ENCODE peak calls at places on chromosomes 1 and 21, in six cellular contexts. One of them, this sample, is unnamed.

GRCh38 chr1:214551436-214552173 is at the start of gene PTPN14:
- DNase-seq in transverse colon: peak
- DNase-seq in NCI-H1436: peak
- DNase-seq in AG04450: peak
- DNase-seq in neural crest cell: peak
- DNase-seq in RCC 7860: peak
- DNase-seq in this sample: no peak

GRCh38 chr1:2821970-2822620 is 20.6 kb upstream of the TTC34 start:
- DNase-seq in transverse colon: peak
- DNase-seq in NCI-H1436: no peak
- DNase-seq in AG04450: no peak
- DNase-seq in neural crest cell: no peak
- DNase-seq in RCC 7860: no peak
- DNase-seq in this sample: no peak

GRCh38 chr21:44738621-44739020 is 27.2 kb upstream of the TSPEAR start:
- DNase-seq in transverse colon: no peak
- DNase-seq in NCI-H1436: no peak
- DNase-seq in AG04450: no peak
- DNase-seq in neural crest cell: no peak
- DNase-seq in RCC 7860: no peak
- DNase-seq in this sample: no peak

GRCh38 chr1:3444736-3445135 is 9.7 kb upstream of the ARHGEF16 start:
- DNase-seq in transverse colon: no peak
- DNase-seq in NCI-H1436: no peak
- DNase-seq in AG04450: no peak
- DNase-seq in neural crest cell: no peak
- DNase-seq in RCC 7860: no peak
- DNase-seq in this sample: no peak

GRCh38 chr1:53449026-53449425 is 10.2 kb upstream of the DMRTB1 start:
- DNase-seq in transverse colon: no peak
- DNase-seq in NCI-H1436: no peak
- DNase-seq in AG04450: peak
- DNase-seq in neural crest cell: no peak
- DNase-seq in RCC 7860: no peak
- DNase-seq in this sample: peak

GRCh38 chr1:33383489-33383888 is 47.4 kb downstream of the PHC2 start:
- DNase-seq in transverse colon: no peak
- DNase-seq in NCI-H1436: no peak
- DNase-seq in AG04450: no peak
- DNase-seq in neural crest cell: no peak
- DNase-seq in RCC 7860: no peak
- DNase-seq in this sample: no peak

GRCh38 chr1:156480411-156481192 is 20.0 kb downstream of the MEF2D start:
- DNase-seq in transverse colon: peak
- DNase-seq in NCI-H1436: no peak
- DNase-seq in AG04450: no peak
- DNase-seq in neural crest cell: peak
- DNase-seq in RCC 7860: no peak
- DNase-seq in this sample: no peak

GRCh38 chr1:59150537-59151386 is 146.1 kb upstream of the FGGY start:
- DNase-seq in transverse colon: peak
- DNase-seq in NCI-H1436: no peak
- DNase-seq in AG04450: peak
- DNase-seq in neural crest cell: no peak
- DNase-seq in RCC 7860: peak
- DNase-seq in this sample: peak

GRCh38 chr1:47805826-47806450 is 191.2 kb downstream of the TRABD2B start:
- DNase-seq in transverse colon: no peak
- DNase-seq in NCI-H1436: no peak
- DNase-seq in AG04450: no peak
- DNase-seq in neural crest cell: no peak
- DNase-seq in RCC 7860: no peak
- DNase-seq in this sample: no peak

GRCh38 chr1:59703226-59703917 is 111.4 kb upstream of the HOOK1 start:
- DNase-seq in transverse colon: no peak
- DNase-seq in NCI-H1436: no peak
- DNase-seq in AG04450: no peak
- DNase-seq in neural crest cell: no peak
- DNase-seq in RCC 7860: no peak
- DNase-seq in this sample: no peak

GRCh38 chr1:183881387-183882084 is 76.6 kb downstream of the RGL1 start:
- DNase-seq in transverse colon: no peak
- DNase-seq in NCI-H1436: no peak
- DNase-seq in AG04450: peak
- DNase-seq in neural crest cell: no peak
- DNase-seq in RCC 7860: peak
- DNase-seq in this sample: no peak

GRCh38 chr1:64915381-64916274 is 50.7 kb downstream of the JAK1 start:
- DNase-seq in transverse colon: peak
- DNase-seq in NCI-H1436: no peak
- DNase-seq in AG04450: peak
- DNase-seq in neural crest cell: no peak
- DNase-seq in RCC 7860: peak
- DNase-seq in this sample: peak

GRCh38 chr1:77899647-77900320 is 11.4 kb downstream of the NEXN start:
- DNase-seq in transverse colon: no peak
- DNase-seq in NCI-H1436: no peak
- DNase-seq in AG04450: no peak
- DNase-seq in neural crest cell: no peak
- DNase-seq in RCC 7860: no peak
- DNase-seq in this sample: no peak

GRCh38 chr1:182972821-182973220 is 19.9 kb upstream of the SHCBP1L start:
- DNase-seq in transverse colon: no peak
- DNase-seq in NCI-H1436: no peak
- DNase-seq in AG04450: no peak
- DNase-seq in neural crest cell: no peak
- DNase-seq in RCC 7860: no peak
- DNase-seq in this sample: peak

GRCh38 chr1:27522148-27522859 is 32.3 kb upstream of the WASF2 start:
- DNase-seq in transverse colon: no peak
- DNase-seq in NCI-H1436: no peak
- DNase-seq in AG04450: no peak
- DNase-seq in neural crest cell: no peak
- DNase-seq in RCC 7860: no peak
- DNase-seq in this sample: no peak

GRCh38 chr21:30227633-30228404 is 11.9 kb upstream of the CLDN8 start:
- DNase-seq in transverse colon: no peak
- DNase-seq in NCI-H1436: no peak
- DNase-seq in AG04450: peak
- DNase-seq in neural crest cell: no peak
- DNase-seq in RCC 7860: peak
- DNase-seq in this sample: peak

GRCh38 chr1:81635816-81636215 is 164.9 kb upstream of the ADGRL2 start:
- DNase-seq in transverse colon: no peak
- DNase-seq in NCI-H1436: no peak
- DNase-seq in AG04450: no peak
- DNase-seq in neural crest cell: no peak
- DNase-seq in RCC 7860: no peak
- DNase-seq in this sample: no peak

GRCh38 chr1:76013209-76013581 is 61.4 kb upstream of the ST6GALNAC3 start:
- DNase-seq in transverse colon: no peak
- DNase-seq in NCI-H1436: no peak
- DNase-seq in AG04450: no peak
- DNase-seq in neural crest cell: no peak
- DNase-seq in RCC 7860: no peak
- DNase-seq in this sample: no peak

GRCh38 chr1:8914471-8914870 is 31.2 kb upstream of the CA6 start:
- DNase-seq in transverse colon: no peak
- DNase-seq in NCI-H1436: no peak
- DNase-seq in AG04450: no peak
- DNase-seq in neural crest cell: no peak
- DNase-seq in RCC 7860: no peak
- DNase-seq in this sample: no peak

GRCh38 chr1:58251415-58252073 is 295.0 kb downstream of the OMA1 start:
- DNase-seq in transverse colon: no peak
- DNase-seq in NCI-H1436: no peak
- DNase-seq in AG04450: no peak
- DNase-seq in neural crest cell: peak
- DNase-seq in RCC 7860: no peak
- DNase-seq in this sample: no peak

GRCh38 chr1:233081686-233082085 is 131.3 kb downstream of the NTPCR start:
- DNase-seq in transverse colon: no peak
- DNase-seq in NCI-H1436: no peak
- DNase-seq in AG04450: no peak
- DNase-seq in neural crest cell: peak
- DNase-seq in RCC 7860: no peak
- DNase-seq in this sample: no peak

GRCh38 chr1:103108525-103109150 is 316 bp upstream of the COL11A1 start:
- DNase-seq in transverse colon: no peak
- DNase-seq in NCI-H1436: no peak
- DNase-seq in AG04450: no peak
- DNase-seq in neural crest cell: peak
- DNase-seq in RCC 7860: no peak
- DNase-seq in this sample: no peak

GRCh38 chr1:54371038-54371935 is 34.9 kb downstream of the SSBP3 start:
- DNase-seq in transverse colon: peak
- DNase-seq in NCI-H1436: no peak
- DNase-seq in AG04450: no peak
- DNase-seq in neural crest cell: no peak
- DNase-seq in RCC 7860: no peak
- DNase-seq in this sample: no peak